ENCODE peak calls at places on chromosomes 12 and 14, in six cellular contexts. One of them, this sample, is unnamed.

GRCh38 chr14:99281396-99281795 is 9.4 kb upstream of the BCL11B start:
- DNase-seq in HEK293T: no peak
- DNase-seq in stimulated activated CD4-positive, alpha-beta T cell treated with anti-CD3 and anti-CD28 coated beads, Interleukin-15, amount 100 ng/mL, for 24 hours: no peak
- DNase-seq in epithelial cell of esophagus: no peak
- DNase-seq in non-pigmented ciliary epithelial cell: no peak
- DNase-seq in occipital lobe: no peak
- DNase-seq in this sample: no peak

GRCh38 chr14:97930191-97930590 is 1133.0 kb downstream of the VRK1 start:
- DNase-seq in HEK293T: no peak
- DNase-seq in non-pigmented ciliary epithelial cell: no peak
- DNase-seq in occipital lobe: no peak
- DNase-seq in epithelial cell of esophagus: no peak
- DNase-seq in stimulated activated CD4-positive, alpha-beta T cell treated with anti-CD3 and anti-CD28 coated beads, Interleukin-15, amount 100 ng/mL, for 24 hours: no peak
- DNase-seq in this sample: no peak

GRCh38 chr14:102525213-102526143 is 15.9 kb upstream of the ANKRD9 start:
- DNase-seq in occipital lobe: no peak
- DNase-seq in stimulated activated CD4-positive, alpha-beta T cell treated with anti-CD3 and anti-CD28 coated beads, Interleukin-15, amount 100 ng/mL, for 24 hours: peak
- DNase-seq in non-pigmented ciliary epithelial cell: peak
- DNase-seq in epithelial cell of esophagus: peak
- DNase-seq in HEK293T: no peak
- DNase-seq in this sample: peak

GRCh38 chr14:69985456-69985855 is 106.2 kb downstream of the SMOC1 start:
- DNase-seq in HEK293T: no peak
- DNase-seq in stimulated activated CD4-positive, alpha-beta T cell treated with anti-CD3 and anti-CD28 coated beads, Interleukin-15, amount 100 ng/mL, for 24 hours: no peak
- DNase-seq in epithelial cell of esophagus: peak
- DNase-seq in occipital lobe: no peak
- DNase-seq in non-pigmented ciliary epithelial cell: peak
- DNase-seq in this sample: peak

GRCh38 chr12:53737951-53738833 is 10.9 kb upstream of the CALCOCO1 start:
- DNase-seq in HEK293T: no peak
- DNase-seq in epithelial cell of esophagus: no peak
- DNase-seq in non-pigmented ciliary epithelial cell: no peak
- DNase-seq in stimulated activated CD4-positive, alpha-beta T cell treated with anti-CD3 and anti-CD28 coated beads, Interleukin-15, amount 100 ng/mL, for 24 hours: peak
- DNase-seq in occipital lobe: no peak
- DNase-seq in this sample: no peak

GRCh38 chr12:100168562-100168961 is 25.9 kb upstream of the BLTP3B start:
- DNase-seq in HEK293T: no peak
- DNase-seq in non-pigmented ciliary epithelial cell: no peak
- DNase-seq in occipital lobe: no peak
- DNase-seq in epithelial cell of esophagus: peak
- DNase-seq in stimulated activated CD4-positive, alpha-beta T cell treated with anti-CD3 and anti-CD28 coated beads, Interleukin-15, amount 100 ng/mL, for 24 hours: no peak
- DNase-seq in this sample: peak

GRCh38 chr12:81811066-81811777 is 52.1 kb upstream of the PPFIA2 start:
- DNase-seq in non-pigmented ciliary epithelial cell: no peak
- DNase-seq in epithelial cell of esophagus: no peak
- DNase-seq in stimulated activated CD4-positive, alpha-beta T cell treated with anti-CD3 and anti-CD28 coated beads, Interleukin-15, amount 100 ng/mL, for 24 hours: no peak
- DNase-seq in occipital lobe: no peak
- DNase-seq in HEK293T: no peak
- DNase-seq in this sample: peak

GRCh38 chr14:77649326-77649725 is 32.9 kb upstream of the SPTLC2 start:
- DNase-seq in stimulated activated CD4-positive, alpha-beta T cell treated with anti-CD3 and anti-CD28 coated beads, Interleukin-15, amount 100 ng/mL, for 24 hours: no peak
- DNase-seq in HEK293T: no peak
- DNase-seq in epithelial cell of esophagus: no peak
- DNase-seq in non-pigmented ciliary epithelial cell: no peak
- DNase-seq in occipital lobe: no peak
- DNase-seq in this sample: no peak